ENCODE peak calls at places on chromosomes 13 and 19, in six cellular contexts. One of them, this sample, is unnamed.

GRCh38 chr19:1027020-1027952 is 878 bp downstream of the CNN2 start:
- DNase-seq in AG08396: no peak
- DNase-seq in NCI-H446 treated with DMSO at 0.1 percent for 48 hours: no peak
- DNase-seq in heart right ventricle: no peak
- DNase-seq in HEK293T: no peak
- DNase-seq in substantia nigra: no peak
- DNase-seq in this sample: peak; percentile 31

GRCh38 chr13:113771709-113772331 is 12.8 kb downstream of the TMEM255B start:
- DNase-seq in AG08396: no peak
- DNase-seq in HEK293T: no peak
- DNase-seq in NCI-H446 treated with DMSO at 0.1 percent for 48 hours: no peak
- DNase-seq in heart right ventricle: no peak
- DNase-seq in substantia nigra: no peak
- DNase-seq in this sample: peak; percentile 54

GRCh38 chr13:108283110-108283509 is 13.6 kb downstream of the TNFSF13B start:
- DNase-seq in HEK293T: no peak
- DNase-seq in AG08396: no peak
- DNase-seq in heart right ventricle: no peak
- DNase-seq in NCI-H446 treated with DMSO at 0.1 percent for 48 hours: no peak
- DNase-seq in substantia nigra: no peak
- DNase-seq in this sample: no peak

GRCh38 chr13:30234763-30235162 is 72.6 kb downstream of the KATNAL1 start:
- DNase-seq in substantia nigra: no peak
- DNase-seq in HEK293T: no peak
- DNase-seq in AG08396: no peak
- DNase-seq in heart right ventricle: no peak
- DNase-seq in NCI-H446 treated with DMSO at 0.1 percent for 48 hours: no peak
- DNase-seq in this sample: no peak

GRCh38 chr19:53254451-53255341 is at the start of gene ZNF677:
- DNase-seq in NCI-H446 treated with DMSO at 0.1 percent for 48 hours: no peak
- DNase-seq in substantia nigra: peak; percentile 90
- DNase-seq in AG08396: peak; percentile 95
- DNase-seq in HEK293T: no peak
- DNase-seq in heart right ventricle: peak; percentile 94
- DNase-seq in this sample: peak; percentile 80

GRCh38 chr19:40165362-40165937 is 25.8 kb upstream of the MAP3K10 start:
- DNase-seq in NCI-H446 treated with DMSO at 0.1 percent for 48 hours: no peak
- DNase-seq in heart right ventricle: peak; percentile 26
- DNase-seq in AG08396: peak; percentile 68
- DNase-seq in HEK293T: peak; percentile 66
- DNase-seq in substantia nigra: peak; percentile 19
- DNase-seq in this sample: no peak

GRCh38 chr19:19021115-19021514 is 12.2 kb downstream of the SUGP2 start:
- DNase-seq in substantia nigra: no peak
- DNase-seq in AG08396: peak; percentile 65
- DNase-seq in NCI-H446 treated with DMSO at 0.1 percent for 48 hours: no peak
- DNase-seq in heart right ventricle: no peak
- DNase-seq in HEK293T: no peak
- DNase-seq in this sample: no peak

GRCh38 chr19:13428352-13428751 is 77.9 kb downstream of the CACNA1A start:
- DNase-seq in NCI-H446 treated with DMSO at 0.1 percent for 48 hours: no peak
- DNase-seq in AG08396: peak; percentile 9
- DNase-seq in heart right ventricle: no peak
- DNase-seq in HEK293T: peak; percentile 30
- DNase-seq in substantia nigra: no peak
- DNase-seq in this sample: peak; percentile 6

GRCh38 chr13:111210945-111211469 is 95.9 kb downstream of the ARHGEF7 start:
- DNase-seq in AG08396: no peak
- DNase-seq in heart right ventricle: no peak
- DNase-seq in NCI-H446 treated with DMSO at 0.1 percent for 48 hours: no peak
- DNase-seq in substantia nigra: no peak
- DNase-seq in HEK293T: no peak
- DNase-seq in this sample: no peak

GRCh38 chr19:6464070-6464873 is at the start of gene CRB3:
- DNase-seq in heart right ventricle: no peak
- DNase-seq in NCI-H446 treated with DMSO at 0.1 percent for 48 hours: no peak
- DNase-seq in AG08396: no peak
- DNase-seq in substantia nigra: no peak
- DNase-seq in HEK293T: no peak
- DNase-seq in this sample: peak; percentile 72

GRCh38 chr13:51063909-51064308 is 47.2 kb downstream of the C13orf42 start:
- DNase-seq in NCI-H446 treated with DMSO at 0.1 percent for 48 hours: no peak
- DNase-seq in heart right ventricle: no peak
- DNase-seq in HEK293T: no peak
- DNase-seq in AG08396: no peak
- DNase-seq in substantia nigra: no peak
- DNase-seq in this sample: no peak

GRCh38 chr13:99988469-99989375 is 7.1 kb downstream of the ZIC2 start:
- DNase-seq in AG08396: no peak
- DNase-seq in NCI-H446 treated with DMSO at 0.1 percent for 48 hours: no peak
- DNase-seq in substantia nigra: no peak
- DNase-seq in heart right ventricle: no peak
- DNase-seq in HEK293T: no peak
- DNase-seq in this sample: no peak

GRCh38 chr13:36981156-36981743 is 17.9 kb downstream of the ALG5 start:
- DNase-seq in NCI-H446 treated with DMSO at 0.1 percent for 48 hours: peak; percentile 8
- DNase-seq in AG08396: peak; percentile 19
- DNase-seq in heart right ventricle: no peak
- DNase-seq in substantia nigra: no peak
- DNase-seq in HEK293T: peak; percentile 36
- DNase-seq in this sample: peak; percentile 11

GRCh38 chr13:35365885-35366284 is 110.6 kb downstream of the MAB21L1 start:
- DNase-seq in HEK293T: no peak
- DNase-seq in heart right ventricle: no peak
- DNase-seq in NCI-H446 treated with DMSO at 0.1 percent for 48 hours: no peak
- DNase-seq in AG08396: no peak
- DNase-seq in substantia nigra: no peak
- DNase-seq in this sample: no peak

GRCh38 chr19:45211751-45212381 is 33.3 kb downstream of the BLOC1S3 start:
- DNase-seq in substantia nigra: no peak
- DNase-seq in AG08396: no peak
- DNase-seq in heart right ventricle: peak; percentile 67
- DNase-seq in NCI-H446 treated with DMSO at 0.1 percent for 48 hours: no peak
- DNase-seq in HEK293T: no peak
- DNase-seq in this sample: no peak

GRCh38 chr19:16096281-16096855 is 15.3 kb upstream of the RAB8A start:
- DNase-seq in NCI-H446 treated with DMSO at 0.1 percent for 48 hours: no peak
- DNase-seq in HEK293T: no peak
- DNase-seq in heart right ventricle: no peak
- DNase-seq in AG08396: no peak
- DNase-seq in substantia nigra: no peak
- DNase-seq in this sample: no peak